ENCODE peak calls at places on chromosomes 12 and 14, in five cellular contexts. H, Z, Q, V and S are unnamed samples.

GRCh38 chr14:64706552-64707193 is 2.4 kb downstream of the PLEKHG3 start:
- DNase-seq in Z (no peak), V (no peak), Q (peak; percentile 90), H (no peak), S (no peak)

GRCh38 chr12:981956-982355 is 9.1 kb upstream of the ERC1 start:
- DNase-seq in H (no peak), Q (no peak), V (no peak), Z (peak; percentile 34), S (no peak)

GRCh38 chr12:92538970-92539749 is 163.6 kb upstream of the PLEKHG7 start:
- DNase-seq in Z (peak; percentile 93), H (peak; percentile 22), V (no peak), Q (no peak), S (peak; percentile 87)

GRCh38 chr12:58413794-58414193 is 472.4 kb downstream of the ATP23 start:
- DNase-seq in V (no peak), Q (no peak), Z (peak; percentile 85), H (no peak), S (no peak)

GRCh38 chr14:23550131-23550826 is 1.3 kb downstream of the ZFHX2 start:
- DNase-seq in H (no peak), Q (no peak), V (no peak), Z (no peak), S (no peak)

GRCh38 chr14:24179961-24180726 is 8.3 kb downstream of the REC8 start:
- DNase-seq in H (no peak), Z (peak; percentile 56), Q (no peak), V (no peak), S (no peak)

GRCh38 chr14:100994757-100995156 is 91.2 kb upstream of the RTL1 start:
- DNase-seq in V (no peak), Z (no peak), H (no peak), Q (no peak), S (no peak)

GRCh38 chr12:10384191-10384590 is 5.7 kb downstream of the KLRK1 start:
- DNase-seq in Q (no peak), Z (no peak), V (no peak), H (no peak), S (no peak)

GRCh38 chr12:110721570-110721969 is 21.1 kb downstream of the PPP1CC start:
- DNase-seq in Q (no peak), H (no peak), Z (no peak), V (no peak), S (no peak)

GRCh38 chr12:93146278-93146939 is 217.3 kb upstream of the EEA1 start:
- DNase-seq in Q (no peak), Z (peak; percentile 74), V (no peak), H (no peak), S (no peak)